ENCODE peak calls at places on chromosome 18, in six cellular contexts. T is IMR-90; O is cardiac septum; A is HS-5; B is activated naive CD4-positive, alpha-beta T cell treated with anti-CD3 and anti-CD28 coated beads for 36 hours; I is osteocyte. M is an unnamed sample.

GRCh38 chr18:48986851-48987761 is 36.3 kb upstream of the SMAD7 start:
- DNase-seq in T (no peak), O (no peak), A (no peak), B (no peak), I (no peak), M (no peak)

GRCh38 chr18:60176271-60176670 is 196.3 kb downstream of the MC4R start:
- DNase-seq in T (no peak), O (no peak), A (no peak), B (no peak), I (no peak), M (no peak)

GRCh38 chr18:36890598-36890997 is 61.7 kb downstream of the KIAA1328 start:
- DNase-seq in T (no peak), O (no peak), A (no peak), B (no peak), I (no peak), M (no peak)

GRCh38 chr18:79983793-79984192 is 4.6 kb downstream of the TXNL4A start:
- DNase-seq in T (no peak), O (no peak), A (no peak), B (no peak), I (no peak), M (no peak)

GRCh38 chr18:267380-267687 is 513 bp downstream of the THOC1 start:
- DNase-seq in T (no peak), O (no peak), A (peak; percentile 10), B (no peak), I (no peak), M (no peak)

GRCh38 chr18:48539406-48540328 is 836 bp downstream of the CTIF start:
- DNase-seq in T (peak; percentile 59), O (peak; percentile 80), A (no peak), B (peak; percentile 37), I (peak; percentile 88), M (peak; percentile 17)

GRCh38 chr18:38545071-38545470 is 979.5 kb upstream of the CELF4 start:
- DNase-seq in T (no peak), O (no peak), A (no peak), B (peak; percentile 39), I (no peak), M (peak; percentile 52)

GRCh38 chr18:6777509-6777908 is 48.0 kb downstream of the ARHGAP28 start:
- DNase-seq in T (no peak), O (no peak), A (no peak), B (no peak), I (no peak), M (no peak)

GRCh38 chr18:77132369-77133050 is at the start of gene MBP:
- DNase-seq in T (no peak), O (peak; percentile 91), A (no peak), B (peak; percentile 78), I (peak; percentile 85), M (peak; percentile 12)

GRCh38 chr18:74084184-74084583 is 63.5 kb downstream of the FBXO15 start:
- DNase-seq in T (no peak), O (no peak), A (no peak), B (no peak), I (no peak), M (no peak)

GRCh38 chr18:63439334-63439733 is 17.1 kb upstream of the VPS4B start:
- DNase-seq in T (peak; percentile 70), O (no peak), A (no peak), B (peak; percentile 60), I (no peak), M (peak; percentile 52)

GRCh38 chr18:75216212-75216925 is 5.8 kb downstream of the TSHZ1 start:
- DNase-seq in T (peak; percentile 20), O (no peak), A (no peak), B (no peak), I (no peak), M (no peak)

GRCh38 chr18:62183578-62184195 is 3.2 kb downstream of the PIGN start:
- DNase-seq in T (peak; percentile 68), O (no peak), A (peak; percentile 13), B (peak; percentile 71), I (no peak), M (peak; percentile 8)

GRCh38 chr18:26553943-26554342 is 5.6 kb upstream of the KCTD1 start:
- DNase-seq in T (no peak), O (no peak), A (no peak), B (no peak), I (no peak), M (no peak)

GRCh38 chr18:5900249-5900648 is 4.9 kb upstream of the TMEM200C start:
- DNase-seq in T (peak; percentile 75), O (no peak), A (no peak), B (no peak), I (no peak), M (no peak)

GRCh38 chr18:37107748-37108522 is 279.0 kb downstream of the KIAA1328 start:
- DNase-seq in T (no peak), O (no peak), A (no peak), B (no peak), I (no peak), M (no peak)

GRCh38 chr18:4453712-4454547 is 1.2 kb downstream of the DLGAP1 start:
- DNase-seq in T (no peak), O (no peak), A (no peak), B (no peak), I (no peak), M (no peak)

GRCh38 chr18:34493099-34493544 is 217.0 kb upstream of the DTNA start:
- DNase-seq in T (peak; percentile 58), O (peak; percentile 85), A (peak; percentile 38), B (peak; percentile 37), I (peak; percentile 86), M (peak; percentile 84)

GRCh38 chr18:78984941-78985784 is 5.5 kb downstream of the SALL3 start:
- DNase-seq in T (no peak), O (no peak), A (no peak), B (peak; percentile 45), I (no peak), M (peak; percentile 9)

GRCh38 chr18:31245820-31246219 is 72.1 kb upstream of the DSG1 start:
- DNase-seq in T (no peak), O (no peak), A (no peak), B (no peak), I (no peak), M (no peak)

GRCh38 chr18:23826850-23827620 is 137.8 kb downstream of the LAMA3 start:
- DNase-seq in T (no peak), O (no peak), A (no peak), B (no peak), I (no peak), M (no peak)

GRCh38 chr18:61400714-61401113 is 67.5 kb downstream of the CDH20 start:
- DNase-seq in T (peak; percentile 75), O (no peak), A (peak; percentile 52), B (no peak), I (no peak), M (no peak)

GRCh38 chr18:68623342-68623741 is 91.6 kb downstream of the TMX3 start:
- DNase-seq in T (peak; percentile 84), O (no peak), A (peak; percentile 20), B (peak; percentile 51), I (no peak), M (peak; percentile 28)

GRCh38 chr18:57125627-57126026 is 21.3 kb upstream of the BOD1L2 start:
- DNase-seq in T (no peak), O (no peak), A (no peak), B (no peak), I (no peak), M (no peak)

GRCh38 chr18:32072321-32072720 is 19.4 kb upstream of the RNF138 start:
- DNase-seq in T (no peak), O (no peak), A (no peak), B (no peak), I (no peak), M (peak; percentile 59)

GRCh38 chr18:63683152-63683551 is 19.6 kb upstream of the SERPINB11 start:
- DNase-seq in T (peak; percentile 96), O (no peak), A (peak; percentile 79), B (no peak), I (no peak), M (no peak)

GRCh38 chr18:78734614-78734945 is 245.0 kb upstream of the SALL3 start:
- DNase-seq in T (no peak), O (no peak), A (no peak), B (no peak), I (no peak), M (no peak)

GRCh38 chr18:10989486-10989885 is 159.9 kb downstream of the PIEZO2 start:
- DNase-seq in T (no peak), O (no peak), A (no peak), B (no peak), I (no peak), M (no peak)

GRCh38 chr18:13449651-13450050 is 231.1 kb downstream of the LDLRAD4 start:
- DNase-seq in T (no peak), O (no peak), A (no peak), B (no peak), I (no peak), M (no peak)

GRCh38 chr18:54296017-54296416 is 26.7 kb downstream of the POLI start:
- DNase-seq in T (peak; percentile 32), O (no peak), A (no peak), B (no peak), I (no peak), M (no peak)

GRCh38 chr18:59877366-59877765 is 22.4 kb upstream of the PMAIP1 start:
- DNase-seq in T (no peak), O (no peak), A (no peak), B (no peak), I (no peak), M (no peak)

GRCh38 chr18:59051470-59052165 is 88.1 kb upstream of the SEC11C start:
- DNase-seq in T (no peak), O (no peak), A (no peak), B (no peak), I (no peak), M (no peak)

GRCh38 chr18:77001041-77001440 is 131.5 kb downstream of the MBP start:
- DNase-seq in T (no peak), O (no peak), A (no peak), B (no peak), I (no peak), M (no peak)

GRCh38 chr18:47113796-47114540 is 36.3 kb downstream of the HDHD2 start:
- DNase-seq in T (peak; percentile 28), O (no peak), A (no peak), B (no peak), I (no peak), M (no peak)

GRCh38 chr18:8525692-8526091 is 83.5 kb upstream of the RAB12 start:
- DNase-seq in T (no peak), O (no peak), A (no peak), B (no peak), I (peak; percentile 68), M (peak; percentile 15)

GRCh38 chr18:35284846-35285245 is 5.2 kb downstream of the ZSCAN30 start:
- DNase-seq in T (no peak), O (no peak), A (no peak), B (no peak), I (no peak), M (no peak)

M was measured in HEK293T.